ENCODE peak calls at places on chromosomes 12 and 14, in five cellular contexts. Z, M, V, T and U are unnamed samples.

GRCh38 chr12:71447691-71448660 is 8.4 kb downstream of the LGR5 start:
- DNase-seq in Z (no peak), M (no peak), V (no peak), T (no peak), U (no peak)

GRCh38 chr12:110885152-110885840 is 35.1 kb downstream of the MYL2 start:
- DNase-seq in Z (no peak), M (no peak), V (no peak), T (no peak), U (no peak)

GRCh38 chr12:92208613-92209121 is 63.0 kb upstream of the BTG1 start:
- DNase-seq in Z (peak), M (no peak), V (peak), T (no peak), U (no peak)

GRCh38 chr12:15830538-15830937 is 41.4 kb upstream of the EPS8 start:
- DNase-seq in Z (no peak), M (no peak), V (no peak), T (no peak), U (no peak)

GRCh38 chr12:74144396-74144795 is 393.2 kb upstream of the ATXN7L3B start:
- DNase-seq in Z (no peak), M (no peak), V (no peak), T (no peak), U (no peak)

GRCh38 chr12:3658327-3659163 is 94.4 kb downstream of the CRACR2A start:
- DNase-seq in Z (peak), M (peak), V (no peak), T (peak), U (peak)

GRCh38 chr12:76158518-76159321 is 74.2 kb upstream of the NAP1L1 start:
- DNase-seq in Z (peak), M (peak), V (peak), T (peak), U (peak)

GRCh38 chr12:52082026-52082667 is 2.6 kb downstream of the SMIM41 start:
- DNase-seq in Z (no peak), M (no peak), V (no peak), T (peak), U (no peak)

GRCh38 chr14:102155150-102155549 is 15.5 kb downstream of the WDR20 start:
- DNase-seq in Z (peak), M (no peak), V (no peak), T (peak), U (no peak)

GRCh38 chr12:4579305-4580097 is 17.5 kb downstream of the DYRK4 start:
- DNase-seq in Z (peak), M (no peak), V (no peak), T (peak), U (no peak)

GRCh38 chr14:21528381-21529348 is 2.5 kb upstream of the SALL2 start:
- DNase-seq in Z (peak), M (no peak), V (no peak), T (peak), U (no peak)

DNA sequence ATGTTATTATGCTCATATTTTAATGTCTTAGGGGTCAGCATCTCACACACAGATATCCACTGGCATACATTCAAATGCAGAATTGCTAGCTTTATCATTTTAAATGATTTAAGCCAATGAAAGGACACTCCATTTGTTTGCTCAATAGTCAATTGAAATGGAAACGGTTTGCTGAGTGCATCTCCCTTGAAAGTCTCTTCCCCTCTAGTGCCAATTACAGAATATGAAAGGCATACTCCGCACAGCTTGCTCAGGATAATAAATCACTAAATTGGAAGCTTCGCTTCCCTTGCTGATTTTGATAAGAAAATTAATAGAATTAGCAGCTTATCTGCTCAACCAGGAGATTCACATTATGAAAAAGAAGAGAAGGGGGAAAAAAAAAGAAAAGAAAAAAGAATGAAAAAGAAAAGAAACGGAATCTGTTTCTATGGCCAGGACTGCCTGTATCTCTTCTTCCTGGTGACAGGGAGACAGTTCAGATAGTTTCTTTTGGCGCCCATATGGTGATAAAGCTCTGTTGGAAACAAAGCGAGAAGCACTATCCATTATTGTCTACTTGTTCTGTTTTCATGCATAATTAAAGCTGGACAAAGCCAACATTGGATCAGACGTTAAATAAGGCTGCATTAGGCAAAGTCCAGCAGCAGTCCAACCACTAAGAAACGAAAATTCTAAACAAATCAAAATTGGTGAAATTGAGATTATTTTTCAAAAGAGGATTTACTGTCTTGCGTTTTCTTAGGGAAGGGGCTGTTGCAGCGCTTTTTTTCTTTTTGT is 225.0 kb downstream of the GXYLT1 start:
- DNase-seq in Z (no peak), M (no peak), V (no peak), T (no peak), U (no peak)
- TF ChIP-seq ATF3 in Z (no peak), M (no peak), V (no peak), T (no peak), U (no peak)

DNA sequence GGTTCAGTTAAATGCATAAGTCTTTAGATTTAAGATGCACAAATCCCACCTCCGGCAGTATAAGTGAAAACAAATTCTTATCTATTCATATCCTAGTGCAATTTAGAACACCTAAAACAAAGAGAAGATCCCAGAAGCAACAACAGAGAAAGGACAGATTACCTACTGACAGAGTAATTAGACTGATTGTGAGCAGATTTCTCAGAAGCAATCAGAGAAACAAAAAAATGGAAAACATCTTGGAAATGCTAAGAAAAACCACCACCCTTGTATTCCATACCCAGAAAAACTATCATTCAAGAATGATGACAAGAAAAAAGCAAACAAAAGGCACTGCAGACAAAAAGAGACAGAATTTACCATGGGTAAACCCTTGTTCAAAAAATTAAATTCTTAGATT is 47.6 kb upstream of the SELPLG start:
- DNase-seq in Z (no peak), M (no peak), V (no peak), T (no peak), U (no peak)
- TF ChIP-seq ATF2 in Z (no peak), M (no peak), V (no peak), T (no peak), U (no peak)

DNA sequence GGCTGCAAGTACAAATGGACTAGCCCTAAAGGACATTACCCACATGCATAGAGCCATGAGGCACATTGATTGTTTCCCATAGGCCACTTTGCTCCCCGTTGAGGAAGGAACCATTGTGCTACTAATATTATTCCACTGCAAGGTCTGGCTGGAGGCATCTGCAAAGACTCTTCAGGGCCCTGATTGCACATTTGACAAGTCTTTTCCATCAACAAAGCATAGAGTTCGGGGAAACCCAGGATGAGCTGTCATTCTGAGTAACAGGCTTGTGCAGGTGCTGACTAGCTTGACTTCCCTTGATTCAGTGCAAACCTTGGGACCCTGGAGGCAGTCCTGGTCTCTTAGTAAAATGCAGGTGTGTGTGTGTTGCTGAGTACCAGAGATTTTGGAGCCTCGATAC is 73.8 kb downstream of the SUSD6 start:
- DNase-seq in Z (peak), M (no peak), V (no peak), T (no peak), U (no peak)
- TF ChIP-seq ATF3 in Z (peak), M (no peak), V (no peak), T (no peak), U (no peak)

DNA sequence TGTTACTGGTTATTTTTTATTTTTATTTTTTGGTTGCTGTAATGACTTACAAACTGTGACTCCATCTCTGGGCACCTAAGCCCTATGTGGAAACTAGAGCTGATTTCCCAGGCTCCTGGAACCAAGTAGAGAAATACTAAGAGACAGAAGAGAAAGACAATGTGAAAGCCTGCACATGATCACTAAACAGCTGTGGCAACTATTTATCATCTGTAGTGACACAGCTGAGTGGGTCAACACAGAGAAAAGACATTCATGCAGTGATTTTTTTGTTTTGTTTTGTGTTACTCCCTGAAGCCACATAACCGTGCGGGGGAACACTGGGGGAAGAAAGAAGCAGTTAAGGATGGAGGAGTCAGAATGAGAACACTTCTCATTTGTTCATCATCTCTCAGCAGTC is 1.6 kb downstream of the PRR4 start:
- DNase-seq in Z (no peak), M (no peak), V (no peak), T (no peak), U (no peak)
- TF ChIP-seq ATF2 in Z (no peak), M (no peak), V (no peak), T (no peak), U (no peak)

DNA sequence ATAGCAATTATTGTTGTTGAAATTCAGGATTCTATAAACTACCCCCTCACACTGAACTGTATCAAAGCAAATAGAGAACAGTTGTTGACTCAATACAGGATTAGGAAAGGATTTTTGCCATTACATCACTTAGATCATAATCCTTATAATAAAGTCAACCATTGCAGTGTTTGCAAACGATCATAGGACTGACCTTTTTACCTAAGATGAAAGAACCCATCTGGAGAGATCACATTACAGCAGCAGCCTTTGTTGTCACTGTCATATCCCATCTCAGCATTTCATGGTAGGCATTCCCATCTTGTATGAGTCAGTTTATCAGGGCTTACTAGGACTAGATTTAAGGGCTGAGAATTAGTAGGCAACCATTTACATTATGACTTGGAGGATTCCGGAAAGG is 96.0 kb downstream of the IPO8 start:
- DNase-seq in Z (no peak), M (no peak), V (no peak), T (peak), U (no peak)
- TF ChIP-seq ATF3 in Z (no peak), M (no peak), V (no peak), T (peak), U (no peak)